ENCODE peak calls at places on chromosomes 4 and X, in ten cellular contexts. One of them, this sample, is unnamed.
A peak's percentile ranks its signal among the peaks of the same experiment; 100 is the strongest.

GRCh38 chrX:25154168-25154567 is 138.4 kb upstream of the ARX start:
- DNase-seq in HFF-Myc: no peak
- DNase-seq in suprapubic skin: no peak
- DNase-seq in left lung: no peak
- DNase-seq in mucosa of descending colon: no peak
- DNase-seq in fibroblast of the aortic adventitia: no peak
- DNase-seq in astrocyte: no peak
- DNase-seq in lung: no peak
- DNase-seq in kidney epithelial cell: no peak
- DNase-seq in uterus: no peak
- DNase-seq in this sample: no peak

GRCh38 chrX:17464196-17464595 is 89.2 kb downstream of the NHS start:
- DNase-seq in suprapubic skin: no peak
- DNase-seq in left lung: no peak
- DNase-seq in fibroblast of the aortic adventitia: peak; percentile 40
- DNase-seq in lung: no peak
- DNase-seq in astrocyte: peak; percentile 65
- DNase-seq in HFF-Myc: no peak
- DNase-seq in kidney epithelial cell: no peak
- DNase-seq in uterus: no peak
- DNase-seq in mucosa of descending colon: no peak
- DNase-seq in this sample: no peak

GRCh38 chrX:67563469-67564448 is 19.9 kb downstream of the AR start:
- DNase-seq in suprapubic skin: no peak
- DNase-seq in astrocyte: peak; percentile 70
- DNase-seq in lung: no peak
- DNase-seq in left lung: no peak
- DNase-seq in uterus: peak; percentile 28
- DNase-seq in HFF-Myc: no peak
- DNase-seq in kidney epithelial cell: no peak
- DNase-seq in mucosa of descending colon: no peak
- DNase-seq in fibroblast of the aortic adventitia: peak; percentile 88
- DNase-seq in this sample: no peak

GRCh38 chrX:42746606-42747005 is 31.4 kb downstream of the PPP1R2C start:
- DNase-seq in suprapubic skin: no peak
- DNase-seq in kidney epithelial cell: no peak
- DNase-seq in astrocyte: peak; percentile 86
- DNase-seq in mucosa of descending colon: no peak
- DNase-seq in lung: no peak
- DNase-seq in fibroblast of the aortic adventitia: peak; percentile 94
- DNase-seq in left lung: no peak
- DNase-seq in HFF-Myc: peak; percentile 59
- DNase-seq in uterus: no peak
- DNase-seq in this sample: peak; percentile 28

GRCh38 chrX:71870337-71871098 is 40.1 kb upstream of the NHSL2 start:
- DNase-seq in uterus: no peak
- DNase-seq in kidney epithelial cell: no peak
- DNase-seq in astrocyte: peak; percentile 14
- DNase-seq in fibroblast of the aortic adventitia: no peak
- DNase-seq in suprapubic skin: no peak
- DNase-seq in mucosa of descending colon: no peak
- DNase-seq in HFF-Myc: peak; percentile 3
- DNase-seq in lung: no peak
- DNase-seq in left lung: no peak
- DNase-seq in this sample: no peak

GRCh38 chr4:73103799-73104503 is 34.4 kb upstream of the COX18 start:
- DNase-seq in left lung: no peak
- DNase-seq in fibroblast of the aortic adventitia: no peak
- DNase-seq in lung: no peak
- DNase-seq in kidney epithelial cell: no peak
- DNase-seq in HFF-Myc: peak; percentile 22
- DNase-seq in suprapubic skin: no peak
- DNase-seq in mucosa of descending colon: no peak
- DNase-seq in astrocyte: no peak
- DNase-seq in uterus: no peak
- DNase-seq in this sample: no peak

GRCh38 chr4:152033621-152034020 is 272.8 kb upstream of the GATB start:
- DNase-seq in kidney epithelial cell: no peak
- DNase-seq in uterus: no peak
- DNase-seq in left lung: no peak
- DNase-seq in lung: no peak
- DNase-seq in fibroblast of the aortic adventitia: peak; percentile 81
- DNase-seq in mucosa of descending colon: no peak
- DNase-seq in HFF-Myc: no peak
- DNase-seq in suprapubic skin: no peak
- DNase-seq in astrocyte: peak; percentile 20
- DNase-seq in this sample: no peak

GRCh38 chr4:122914292-122914904 is 8.0 kb downstream of the NUDT6 start:
- DNase-seq in left lung: no peak
- DNase-seq in suprapubic skin: no peak
- DNase-seq in astrocyte: no peak
- DNase-seq in lung: no peak
- DNase-seq in fibroblast of the aortic adventitia: peak; percentile 79
- DNase-seq in uterus: no peak
- DNase-seq in HFF-Myc: peak; percentile 66
- DNase-seq in kidney epithelial cell: no peak
- DNase-seq in mucosa of descending colon: no peak
- DNase-seq in this sample: no peak

GRCh38 chr4:55347610-55348228 is 1.7 kb downstream of the SRD5A3 start:
- DNase-seq in left lung: no peak
- DNase-seq in kidney epithelial cell: no peak
- DNase-seq in lung: peak; percentile 2
- DNase-seq in suprapubic skin: no peak
- DNase-seq in uterus: no peak
- DNase-seq in HFF-Myc: no peak
- DNase-seq in mucosa of descending colon: no peak
- DNase-seq in fibroblast of the aortic adventitia: no peak
- DNase-seq in astrocyte: no peak
- DNase-seq in this sample: no peak

GRCh38 chrX:140440891-140441290 is 64.0 kb downstream of the SOX3 start:
- DNase-seq in uterus: no peak
- DNase-seq in astrocyte: peak; percentile 18
- DNase-seq in left lung: no peak
- DNase-seq in HFF-Myc: no peak
- DNase-seq in fibroblast of the aortic adventitia: no peak
- DNase-seq in kidney epithelial cell: no peak
- DNase-seq in lung: no peak
- DNase-seq in mucosa of descending colon: no peak
- DNase-seq in suprapubic skin: no peak
- DNase-seq in this sample: no peak

GRCh38 chr4:80197132-80197573 is at the start of gene PRDM8:
- DNase-seq in left lung: no peak
- DNase-seq in fibroblast of the aortic adventitia: no peak
- DNase-seq in kidney epithelial cell: no peak
- DNase-seq in suprapubic skin: no peak
- DNase-seq in mucosa of descending colon: no peak
- DNase-seq in uterus: no peak
- DNase-seq in lung: no peak
- DNase-seq in HFF-Myc: no peak
- DNase-seq in astrocyte: peak; percentile 42
- DNase-seq in this sample: no peak

GRCh38 chr4:28225005-28225404 is 1364.4 kb downstream of the STIM2 start:
- DNase-seq in HFF-Myc: peak; percentile 14
- DNase-seq in left lung: no peak
- DNase-seq in lung: no peak
- DNase-seq in fibroblast of the aortic adventitia: peak; percentile 66
- DNase-seq in astrocyte: peak; percentile 9
- DNase-seq in suprapubic skin: no peak
- DNase-seq in mucosa of descending colon: no peak
- DNase-seq in uterus: no peak
- DNase-seq in kidney epithelial cell: no peak
- DNase-seq in this sample: no peak

GRCh38 chrX:152821145-152821765 is 9.3 kb downstream of the CETN2 start:
- DNase-seq in suprapubic skin: no peak
- DNase-seq in astrocyte: no peak
- DNase-seq in uterus: no peak
- DNase-seq in mucosa of descending colon: peak; percentile 34
- DNase-seq in kidney epithelial cell: no peak
- DNase-seq in HFF-Myc: no peak
- DNase-seq in fibroblast of the aortic adventitia: peak; percentile 29
- DNase-seq in left lung: no peak
- DNase-seq in lung: no peak
- DNase-seq in this sample: no peak

GRCh38 chr4:53863731-53864130 is 200.7 kb downstream of the CHIC2 start:
- DNase-seq in kidney epithelial cell: no peak
- DNase-seq in fibroblast of the aortic adventitia: peak; percentile 82
- DNase-seq in lung: no peak
- DNase-seq in mucosa of descending colon: no peak
- DNase-seq in left lung: no peak
- DNase-seq in suprapubic skin: no peak
- DNase-seq in astrocyte: peak; percentile 70
- DNase-seq in HFF-Myc: no peak
- DNase-seq in uterus: peak; percentile 24
- DNase-seq in this sample: no peak

GRCh38 chr4:114108869-114109268 is 129.4 kb upstream of the ARSJ start:
- DNase-seq in left lung: no peak
- DNase-seq in HFF-Myc: peak; percentile 69
- DNase-seq in kidney epithelial cell: peak; percentile 19
- DNase-seq in uterus: no peak
- DNase-seq in lung: no peak
- DNase-seq in mucosa of descending colon: no peak
- DNase-seq in astrocyte: peak; percentile 56
- DNase-seq in suprapubic skin: no peak
- DNase-seq in fibroblast of the aortic adventitia: peak; percentile 17
- DNase-seq in this sample: no peak

GRCh38 chr4:138796761-138797160 is 218.8 kb upstream of the NOCT start:
- DNase-seq in uterus: no peak
- DNase-seq in HFF-Myc: no peak
- DNase-seq in mucosa of descending colon: no peak
- DNase-seq in fibroblast of the aortic adventitia: no peak
- DNase-seq in suprapubic skin: no peak
- DNase-seq in left lung: no peak
- DNase-seq in kidney epithelial cell: no peak
- DNase-seq in astrocyte: no peak
- DNase-seq in lung: no peak
- DNase-seq in this sample: no peak

GRCh38 chr4:1116837-1117236 is 3.5 kb upstream of the RNF212 start:
- DNase-seq in fibroblast of the aortic adventitia: peak; percentile 17
- DNase-seq in astrocyte: peak; percentile 7
- DNase-seq in mucosa of descending colon: no peak
- DNase-seq in lung: no peak
- DNase-seq in uterus: no peak
- DNase-seq in suprapubic skin: no peak
- DNase-seq in HFF-Myc: no peak
- DNase-seq in kidney epithelial cell: peak; percentile 35
- DNase-seq in left lung: no peak
- DNase-seq in this sample: no peak

GRCh38 chr4:112147697-112148096 is 2.4 kb downstream of the FAM241A start:
- DNase-seq in lung: no peak
- DNase-seq in suprapubic skin: no peak
- DNase-seq in HFF-Myc: no peak
- DNase-seq in astrocyte: no peak
- DNase-seq in mucosa of descending colon: no peak
- DNase-seq in fibroblast of the aortic adventitia: peak; percentile 38
- DNase-seq in kidney epithelial cell: no peak
- DNase-seq in uterus: no peak
- DNase-seq in left lung: no peak
- DNase-seq in this sample: no peak
- H3K4me3 ChIP-seq in lung: no peak overlapping the region
- H3K4me3 ChIP-seq in suprapubic skin: peak overlapping the region; percentile 72
- H3K4me3 ChIP-seq in HFF-Myc: no peak overlapping the region
- H3K4me3 ChIP-seq in astrocyte: no peak overlapping the region
- H3K4me3 ChIP-seq in mucosa of descending colon: no peak overlapping the region
- H3K4me3 ChIP-seq in fibroblast of the aortic adventitia: peak overlapping the region; percentile 39
- H3K4me3 ChIP-seq in kidney epithelial cell: no peak overlapping the region
- H3K4me3 ChIP-seq in uterus: no peak overlapping the region
- H3K4me3 ChIP-seq in left lung: no peak overlapping the region
- H3K4me3 ChIP-seq in this sample: no peak overlapping the region

GRCh38 chrX:99301990-99302389 is 1108.1 kb downstream of the PCDH19 start:
- DNase-seq in lung: no peak
- DNase-seq in astrocyte: no peak
- DNase-seq in mucosa of descending colon: no peak
- DNase-seq in kidney epithelial cell: no peak
- DNase-seq in suprapubic skin: no peak
- DNase-seq in left lung: no peak
- DNase-seq in fibroblast of the aortic adventitia: no peak
- DNase-seq in HFF-Myc: no peak
- DNase-seq in uterus: no peak
- DNase-seq in this sample: no peak
- TF ChIP-seq CTCF in lung: no peak
- TF ChIP-seq CTCF in astrocyte: no peak
- TF ChIP-seq CTCF in mucosa of descending colon: no peak
- TF ChIP-seq CTCF in kidney epithelial cell: peak; percentile 22
- TF ChIP-seq CTCF in suprapubic skin: no peak
- TF ChIP-seq CTCF in left lung: no peak
- TF ChIP-seq CTCF in fibroblast of the aortic adventitia: no peak
- TF ChIP-seq CTCF in HFF-Myc: no peak
- TF ChIP-seq CTCF in uterus: no peak
- TF ChIP-seq CTCF in this sample: no peak

GRCh38 chrX:93673056-93673868 is at the start of gene NAP1L3:
- DNase-seq in kidney epithelial cell: peak; percentile 12
- DNase-seq in left lung: peak; percentile 47
- DNase-seq in fibroblast of the aortic adventitia: peak; percentile 58
- DNase-seq in HFF-Myc: no peak
- DNase-seq in astrocyte: peak; percentile 83
- DNase-seq in suprapubic skin: peak; percentile 67
- DNase-seq in uterus: peak; percentile 63
- DNase-seq in lung: peak; percentile 51
- DNase-seq in mucosa of descending colon: peak; percentile 39
- DNase-seq in this sample: no peak

GRCh38 chrX:93673869-93674271 is at the start of gene FAM133A:
- DNase-seq in left lung: no peak
- DNase-seq in mucosa of descending colon: no peak
- DNase-seq in HFF-Myc: no peak
- DNase-seq in fibroblast of the aortic adventitia: peak; percentile 19
- DNase-seq in lung: no peak
- DNase-seq in suprapubic skin: no peak
- DNase-seq in astrocyte: peak; percentile 66
- DNase-seq in kidney epithelial cell: no peak
- DNase-seq in uterus: no peak
- DNase-seq in this sample: no peak
- H3K4me3 ChIP-seq in left lung: peak within 1 kb of the TSS; percentile 31
- H3K4me3 ChIP-seq in mucosa of descending colon: no peak within 1 kb of the TSS
- H3K4me3 ChIP-seq in HFF-Myc: peak within 1 kb of the TSS; percentile 11
- H3K4me3 ChIP-seq in fibroblast of the aortic adventitia: peak within 1 kb of the TSS; percentile 63
- H3K4me3 ChIP-seq in lung: peak within 1 kb of the TSS; percentile 56
- H3K4me3 ChIP-seq in suprapubic skin: peak within 1 kb of the TSS; percentile 57
- H3K4me3 ChIP-seq in astrocyte: peak within 1 kb of the TSS; percentile 71
- H3K4me3 ChIP-seq in kidney epithelial cell: peak within 1 kb of the TSS; percentile 41
- H3K4me3 ChIP-seq in uterus: peak within 1 kb of the TSS; percentile 59
- H3K4me3 ChIP-seq in this sample: peak within 1 kb of the TSS; percentile 68

DNA sequence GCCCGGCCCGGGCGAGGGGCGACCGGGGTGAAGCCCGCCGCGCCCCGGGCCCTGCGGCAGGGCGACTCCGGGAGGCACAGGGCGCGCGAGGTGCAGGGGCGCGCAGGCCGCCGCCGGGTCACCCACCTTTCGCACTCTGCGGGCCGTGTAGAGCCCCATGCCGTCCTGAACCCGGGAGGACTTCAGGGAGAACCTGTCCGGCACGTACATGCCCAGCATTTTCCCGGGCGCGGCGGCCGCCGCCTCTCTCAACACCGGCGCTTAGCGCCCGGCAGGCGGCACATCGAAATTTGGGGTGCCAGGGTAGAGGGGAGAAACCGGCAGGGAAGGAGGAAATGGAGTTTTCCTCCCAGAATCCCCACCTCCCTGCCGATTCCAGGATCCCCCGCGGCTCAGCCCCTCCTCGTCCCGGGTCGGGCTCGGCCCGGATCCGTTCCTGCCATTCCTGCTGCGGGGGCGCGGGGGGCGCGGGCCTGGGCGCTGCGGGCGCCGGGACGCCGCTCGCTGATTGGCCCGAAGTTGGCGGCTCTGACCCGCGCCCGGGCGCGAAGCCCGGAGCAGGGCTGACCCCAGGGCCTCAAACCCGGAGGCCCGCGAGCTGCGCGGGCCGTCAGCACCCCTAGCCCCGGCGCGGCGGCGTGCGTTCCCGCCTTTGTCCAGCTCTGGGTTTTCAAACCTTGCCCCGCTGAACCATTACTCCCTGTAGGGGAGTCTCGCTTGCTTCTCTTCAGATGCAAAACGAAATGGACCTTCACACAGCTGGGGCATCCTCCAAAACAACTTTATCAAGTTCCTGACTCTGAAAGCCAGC is at the start of gene PRDM5:
- DNase-seq in HFF-Myc: no peak
- DNase-seq in astrocyte: peak; percentile 42
- DNase-seq in kidney epithelial cell: no peak
- DNase-seq in left lung: peak; percentile 58
- DNase-seq in uterus: peak; percentile 52
- DNase-seq in mucosa of descending colon: peak; percentile 76
- DNase-seq in fibroblast of the aortic adventitia: peak; percentile 65
- DNase-seq in suprapubic skin: peak; percentile 70
- DNase-seq in lung: peak; percentile 60
- DNase-seq in this sample: no peak
- TF ChIP-seq CTCF in HFF-Myc: no peak
- TF ChIP-seq CTCF in astrocyte: no peak
- TF ChIP-seq CTCF in kidney epithelial cell: peak; percentile 26
- TF ChIP-seq CTCF in left lung: no peak
- TF ChIP-seq CTCF in uterus: no peak
- TF ChIP-seq CTCF in mucosa of descending colon: no peak
- TF ChIP-seq CTCF in fibroblast of the aortic adventitia: peak; percentile 48
- TF ChIP-seq CTCF in suprapubic skin: no peak
- TF ChIP-seq CTCF in lung: no peak
- TF ChIP-seq CTCF in this sample: peak; percentile 24